ENCODE peak calls at places on chromosome 7, in eight cellular contexts. J is mesendoderm, U is GM23338, N is colonic mucosa, O is lung, P is neuronal stem cell, B is HAP-1, K is GM23248. V is an unnamed sample.

GRCh38 chr7:1741751-1742554 is 71.9 kb downstream of the ELFN1 start:
- DNase-seq in J (no peak), U (no peak), N (peak; percentile 35), O (no peak), P (no peak), B (peak; percentile 85), K (no peak), V (no peak)

GRCh38 chr7:97307521-97308108 is 190.1 kb downstream of the SDHAF3 start:
- DNase-seq in J (no peak), U (no peak), N (no peak), O (no peak), P (no peak), B (no peak), K (no peak), V (no peak)

GRCh38 chr7:131015131-131015954 is 281.3 kb upstream of the KLF14 start:
- DNase-seq in J (peak; percentile 49), U (no peak), N (no peak), O (no peak), P (no peak), B (no peak), K (peak; percentile 77), V (peak; percentile 44)

GRCh38 chr7:117271566-117271965 is 51.3 kb downstream of the WNT2 start:
- DNase-seq in J (no peak), U (no peak), N (no peak), O (no peak), P (no peak), B (no peak), K (no peak), V (no peak)

GRCh38 chr7:129343099-129343700 is 91.0 kb upstream of the STRIP2 start:
- DNase-seq in J (peak; percentile 19), U (peak; percentile 30), N (peak; percentile 55), O (no peak), P (no peak), B (peak; percentile 35), K (peak; percentile 61), V (no peak)

GRCh38 chr7:108311446-108312168 is 144.6 kb downstream of the NRCAM start:
- DNase-seq in J (no peak), U (no peak), N (no peak), O (no peak), P (no peak), B (no peak), K (peak; percentile 68), V (no peak)

GRCh38 chr7:50828801-50829200 is 46.1 kb upstream of the GRB10 start:
- DNase-seq in J (no peak), U (no peak), N (no peak), O (no peak), P (no peak), B (no peak), K (no peak), V (no peak)

GRCh38 chr7:107946451-107946850 is 55.5 kb downstream of the DLD start:
- DNase-seq in J (no peak), U (no peak), N (no peak), O (no peak), P (no peak), B (no peak), K (peak; percentile 68), V (no peak)

GRCh38 chr7:128876127-128876526 is 13.5 kb downstream of the ATP6V1F start:
- DNase-seq in J (no peak), U (no peak), N (no peak), O (no peak), P (no peak), B (no peak), K (no peak), V (no peak)

GRCh38 chr7:479115-479947 is 40.3 kb downstream of the PDGFA start:
- DNase-seq in J (no peak), U (no peak), N (no peak), O (no peak), P (no peak), B (no peak), K (no peak), V (no peak)

GRCh38 chr7:34096135-34096775 is 190.9 kb downstream of the BMPER start:
- DNase-seq in J (no peak), U (no peak), N (peak; percentile 44), O (peak; percentile 42), P (no peak), B (no peak), K (peak; percentile 94), V (no peak)

GRCh38 chr7:30973292-30973691 is 9.5 kb downstream of the GHRHR start:
- DNase-seq in J (no peak), U (no peak), N (peak; percentile 12), O (no peak), P (no peak), B (no peak), K (no peak), V (no peak)

GRCh38 chr7:137445998-137446397 is 102.5 kb upstream of the PTN start:
- DNase-seq in J (no peak), U (no peak), N (no peak), O (no peak), P (no peak), B (no peak), K (no peak), V (no peak)

GRCh38 chr7:33243319-33243881 is 114.0 kb downstream of the BBS9 start:
- DNase-seq in J (peak; percentile 58), U (peak; percentile 74), N (no peak), O (no peak), P (peak; percentile 29), B (no peak), K (peak; percentile 77), V (no peak)

GRCh38 chr7:45007571-45008328 is 7.7 kb downstream of the CCM2 start:
- DNase-seq in J (no peak), U (no peak), N (no peak), O (no peak), P (no peak), B (no peak), K (no peak), V (no peak)

GRCh38 chr7:134075799-134076198 is 51.3 kb upstream of the LRGUK start:
- DNase-seq in J (no peak), U (no peak), N (no peak), O (no peak), P (no peak), B (no peak), K (no peak), V (no peak)

GRCh38 chr7:49094866-49095265 is 170.5 kb downstream of the CDC14C start:
- DNase-seq in J (no peak), U (no peak), N (no peak), O (no peak), P (no peak), B (no peak), K (no peak), V (no peak)

GRCh38 chr7:85573849-85574248 is 387.0 kb upstream of the SEMA3D start:
- DNase-seq in J (no peak), U (no peak), N (no peak), O (no peak), P (no peak), B (no peak), K (no peak), V (no peak)

GRCh38 chr7:51543801-51544553 is 227.4 kb upstream of the COBL start:
- DNase-seq in J (peak; percentile 32), U (no peak), N (no peak), O (no peak), P (no peak), B (peak; percentile 29), K (no peak), V (no peak)

GRCh38 chr7:92598310-92598981 is 8.3 kb upstream of the FAM133B start:
- DNase-seq in J (no peak), U (peak; percentile 42), N (no peak), O (no peak), P (no peak), B (no peak), K (no peak), V (no peak)

GRCh38 chr7:38142736-38143135 is 35.3 kb upstream of the STARD3NL start:
- DNase-seq in J (no peak), U (no peak), N (no peak), O (no peak), P (no peak), B (no peak), K (no peak), V (no peak)
- H3K4me3 ChIP-seq in J (no peak overlapping the region), U (no peak overlapping the region), N (no peak overlapping the region), O (no peak overlapping the region), P (no peak overlapping the region), B (no peak overlapping the region), K (no peak overlapping the region), V (no peak overlapping the region)

DNA sequence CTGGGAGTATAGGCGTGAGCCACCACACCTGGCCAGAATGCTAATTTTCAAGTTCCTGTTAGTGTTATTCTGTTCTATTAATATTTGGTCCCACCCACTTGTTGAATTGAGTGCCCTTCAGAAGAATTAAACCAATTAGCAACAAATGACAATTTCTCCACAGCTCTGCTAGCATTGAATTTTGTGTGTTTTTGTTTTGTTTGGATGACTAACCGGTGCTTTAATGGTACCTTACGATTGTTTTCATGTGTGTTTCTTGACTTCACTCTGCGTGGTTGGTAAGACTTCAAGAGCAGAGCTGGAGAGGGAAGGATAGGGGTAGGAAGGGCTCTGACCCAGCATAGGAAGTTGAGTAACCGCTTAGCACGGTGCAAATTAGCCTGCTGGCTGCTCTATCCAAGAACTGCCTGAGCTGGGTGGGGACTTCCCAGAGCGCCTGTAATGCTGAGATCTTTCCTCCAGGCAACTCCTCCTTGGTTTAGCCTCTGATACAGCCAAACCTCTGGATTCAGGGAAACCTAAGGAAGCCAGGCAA is 4.6 kb downstream of the ARPC1B start:
- DNase-seq in J (peak; percentile 54), U (no peak), N (peak; percentile 54), O (peak; percentile 80), P (no peak), B (no peak), K (peak; percentile 98), V (no peak)
- H3K4me1 ChIP-seq in J (peaks cover 4% of the 10 kb centered on the region), U (peaks cover 10% of the 10 kb centered on the region), N (peaks cover 10% of the 10 kb centered on the region), O (no peaks in the 10 kb centered on the region), P (no peaks in the 10 kb centered on the region), B (peaks cover 3% of the 10 kb centered on the region), K (peaks cover 34% of the 10 kb centered on the region), V (no peaks in the 10 kb centered on the region)

GRCh38 chr7:41700044-41700471 is 2.8 kb downstream of the INHBA start:
- DNase-seq in J (no peak), U (peak; percentile 18), N (no peak), O (no peak), P (no peak), B (no peak), K (peak; percentile 32), V (peak; percentile 60)

GRCh38 chr7:41702635-41703371 is at the start of gene INHBA:
- DNase-seq in J (no peak), U (no peak), N (no peak), O (no peak), P (no peak), B (no peak), K (peak; percentile 87), V (no peak)

GRCh38 chr7:41699532-41699931 is 3.4 kb downstream of the INHBA start:
- DNase-seq in J (peak; percentile 58), U (peak; percentile 66), N (no peak), O (no peak), P (no peak), B (no peak), K (peak; percentile 53), V (peak; percentile 78)

GRCh38 chr7:41701542-41701941 is 1.3 kb downstream of the INHBA start:
- DNase-seq in J (no peak), U (no peak), N (no peak), O (no peak), P (no peak), B (no peak), K (no peak), V (no peak)

GRCh38 chr7:41701068-41701467 is 1.8 kb downstream of the INHBA start:
- DNase-seq in J (no peak), U (no peak), N (no peak), O (no peak), P (no peak), B (no peak), K (no peak), V (no peak)
- H3K4me3 ChIP-seq in J (no peak overlapping the region), U (peak overlapping the region; percentile 69), N (no peak overlapping the region), O (no peak overlapping the region), P (no peak overlapping the region), B (no peak overlapping the region), K (peak overlapping the region; percentile 77), V (no peak overlapping the region)

GRCh38 chr7:121406866-121407439 is 10.8 kb upstream of the FAM3C start:
- DNase-seq in J (no peak), U (peak; percentile 26), N (peak; percentile 53), O (no peak), P (no peak), B (no peak), K (no peak), V (no peak)
- H3K4me1 ChIP-seq in J (peaks cover 2% of the 10 kb centered on the region), U (peaks cover 2% of the 10 kb centered on the region), N (no peaks in the 10 kb centered on the region), O (no peaks in the 10 kb centered on the region), P (peaks cover 4% of the 10 kb centered on the region), B (peaks cover 2% of the 10 kb centered on the region), K (no peaks in the 10 kb centered on the region), V (peaks cover 6% of the 10 kb centered on the region)

V was measured in endodermal cell.